ENCODE peak calls at places on chromosomes 11 and 22, in ten cellular contexts. One of them, this sample, is unnamed.

GRCh38 chr11:47351159-47352126 is 1.1 kb downstream of the MYBPC3 start:
- ATAC-seq in thoracic aorta: no peak
- ATAC-seq in upper lobe of right lung: no peak
- ATAC-seq in omental fat pad: no peak
- ATAC-seq in WTC11: no peak
- ATAC-seq in T-cell: no peak
- ATAC-seq in body of pancreas: peak; percentile 43
- ATAC-seq in activated CD4-positive, alpha-beta T cell treated with anti-CD3 and anti-CD28 coated beads for 36 hours: no peak
- ATAC-seq in stimulated activated memory B cell treated with anti-CD40 and anti-IgM and Interleukin-4, amounts not matched to agents 10 μg/mL and 1 μg/mL and 100 μg/mL, for 72 hours: no peak
- ATAC-seq in RWPE2: no peak
- ATAC-seq in this sample: no peak

GRCh38 chr11:9820260-9820659 is 156.4 kb downstream of the SWAP70 start:
- ATAC-seq in thoracic aorta: no peak
- ATAC-seq in upper lobe of right lung: peak; percentile 29
- ATAC-seq in omental fat pad: no peak
- ATAC-seq in WTC11: peak; percentile 52
- ATAC-seq in T-cell: no peak
- ATAC-seq in body of pancreas: no peak
- ATAC-seq in activated CD4-positive, alpha-beta T cell treated with anti-CD3 and anti-CD28 coated beads for 36 hours: no peak
- ATAC-seq in stimulated activated memory B cell treated with anti-CD40 and anti-IgM and Interleukin-4, amounts not matched to agents 10 μg/mL and 1 μg/mL and 100 μg/mL, for 72 hours: no peak
- ATAC-seq in RWPE2: no peak
- ATAC-seq in this sample: no peak

GRCh38 chr11:119778391-119779194 is 49.6 kb upstream of the NECTIN1 start:
- ATAC-seq in thoracic aorta: no peak
- ATAC-seq in upper lobe of right lung: no peak
- ATAC-seq in omental fat pad: no peak
- ATAC-seq in WTC11: no peak
- ATAC-seq in T-cell: no peak
- ATAC-seq in body of pancreas: no peak
- ATAC-seq in activated CD4-positive, alpha-beta T cell treated with anti-CD3 and anti-CD28 coated beads for 36 hours: no peak
- ATAC-seq in stimulated activated memory B cell treated with anti-CD40 and anti-IgM and Interleukin-4, amounts not matched to agents 10 μg/mL and 1 μg/mL and 100 μg/mL, for 72 hours: no peak
- ATAC-seq in RWPE2: no peak
- ATAC-seq in this sample: no peak

GRCh38 chr11:102280237-102280833 is 36.9 kb upstream of the BIRC3 start:
- ATAC-seq in thoracic aorta: no peak
- ATAC-seq in upper lobe of right lung: peak; percentile 10
- ATAC-seq in omental fat pad: no peak
- ATAC-seq in WTC11: peak; percentile 73
- ATAC-seq in T-cell: no peak
- ATAC-seq in body of pancreas: no peak
- ATAC-seq in activated CD4-positive, alpha-beta T cell treated with anti-CD3 and anti-CD28 coated beads for 36 hours: no peak
- ATAC-seq in stimulated activated memory B cell treated with anti-CD40 and anti-IgM and Interleukin-4, amounts not matched to agents 10 μg/mL and 1 μg/mL and 100 μg/mL, for 72 hours: no peak
- ATAC-seq in RWPE2: no peak
- ATAC-seq in this sample: no peak

GRCh38 chr11:61696602-61697001 is 16.4 kb downstream of the DAGLA start:
- ATAC-seq in thoracic aorta: no peak
- ATAC-seq in upper lobe of right lung: no peak
- ATAC-seq in omental fat pad: peak; percentile 63
- ATAC-seq in WTC11: no peak
- ATAC-seq in T-cell: no peak
- ATAC-seq in body of pancreas: no peak
- ATAC-seq in activated CD4-positive, alpha-beta T cell treated with anti-CD3 and anti-CD28 coated beads for 36 hours: no peak
- ATAC-seq in stimulated activated memory B cell treated with anti-CD40 and anti-IgM and Interleukin-4, amounts not matched to agents 10 μg/mL and 1 μg/mL and 100 μg/mL, for 72 hours: no peak
- ATAC-seq in RWPE2: no peak
- ATAC-seq in this sample: no peak

GRCh38 chr11:60972182-60973030 is 926 bp downstream of the CD6 start:
- ATAC-seq in thoracic aorta: no peak
- ATAC-seq in upper lobe of right lung: no peak
- ATAC-seq in omental fat pad: peak; percentile 21
- ATAC-seq in WTC11: no peak
- ATAC-seq in T-cell: peak; percentile 27
- ATAC-seq in body of pancreas: no peak
- ATAC-seq in activated CD4-positive, alpha-beta T cell treated with anti-CD3 and anti-CD28 coated beads for 36 hours: peak; percentile 37
- ATAC-seq in stimulated activated memory B cell treated with anti-CD40 and anti-IgM and Interleukin-4, amounts not matched to agents 10 μg/mL and 1 μg/mL and 100 μg/mL, for 72 hours: no peak
- ATAC-seq in RWPE2: no peak
- ATAC-seq in this sample: peak; percentile 37

GRCh38 chr11:126173257-126173656 is 38.2 kb downstream of the RPUSD4 start:
- ATAC-seq in thoracic aorta: no peak
- ATAC-seq in upper lobe of right lung: no peak
- ATAC-seq in omental fat pad: no peak
- ATAC-seq in WTC11: no peak
- ATAC-seq in T-cell: no peak
- ATAC-seq in body of pancreas: no peak
- ATAC-seq in activated CD4-positive, alpha-beta T cell treated with anti-CD3 and anti-CD28 coated beads for 36 hours: no peak
- ATAC-seq in stimulated activated memory B cell treated with anti-CD40 and anti-IgM and Interleukin-4, amounts not matched to agents 10 μg/mL and 1 μg/mL and 100 μg/mL, for 72 hours: no peak
- ATAC-seq in RWPE2: no peak
- ATAC-seq in this sample: no peak

GRCh38 chr22:47116426-47117341 is 354.2 kb downstream of the TBC1D22A start:
- ATAC-seq in thoracic aorta: no peak
- ATAC-seq in upper lobe of right lung: no peak
- ATAC-seq in omental fat pad: no peak
- ATAC-seq in WTC11: no peak
- ATAC-seq in T-cell: no peak
- ATAC-seq in body of pancreas: peak; percentile 98
- ATAC-seq in activated CD4-positive, alpha-beta T cell treated with anti-CD3 and anti-CD28 coated beads for 36 hours: no peak
- ATAC-seq in stimulated activated memory B cell treated with anti-CD40 and anti-IgM and Interleukin-4, amounts not matched to agents 10 μg/mL and 1 μg/mL and 100 μg/mL, for 72 hours: no peak
- ATAC-seq in RWPE2: no peak
- ATAC-seq in this sample: no peak

GRCh38 chr11:16898274-16898985 is 115.8 kb downstream of the PLEKHA7 start:
- ATAC-seq in thoracic aorta: no peak
- ATAC-seq in upper lobe of right lung: no peak
- ATAC-seq in omental fat pad: no peak
- ATAC-seq in WTC11: no peak
- ATAC-seq in T-cell: no peak
- ATAC-seq in body of pancreas: no peak
- ATAC-seq in activated CD4-positive, alpha-beta T cell treated with anti-CD3 and anti-CD28 coated beads for 36 hours: no peak
- ATAC-seq in stimulated activated memory B cell treated with anti-CD40 and anti-IgM and Interleukin-4, amounts not matched to agents 10 μg/mL and 1 μg/mL and 100 μg/mL, for 72 hours: no peak
- ATAC-seq in RWPE2: no peak
- ATAC-seq in this sample: no peak

GRCh38 chr11:7577883-7578242 is 64.1 kb downstream of the PPFIBP2 start:
- ATAC-seq in thoracic aorta: peak; percentile 2
- ATAC-seq in upper lobe of right lung: peak; percentile 27
- ATAC-seq in omental fat pad: peak; percentile 25
- ATAC-seq in WTC11: peak; percentile 22
- ATAC-seq in T-cell: peak; percentile 64
- ATAC-seq in body of pancreas: no peak
- ATAC-seq in activated CD4-positive, alpha-beta T cell treated with anti-CD3 and anti-CD28 coated beads for 36 hours: peak; percentile 70
- ATAC-seq in stimulated activated memory B cell treated with anti-CD40 and anti-IgM and Interleukin-4, amounts not matched to agents 10 μg/mL and 1 μg/mL and 100 μg/mL, for 72 hours: no peak
- ATAC-seq in RWPE2: no peak
- ATAC-seq in this sample: peak; percentile 56

GRCh38 chr11:1749787-1750351 is 526 bp downstream of the IFITM10 start:
- ATAC-seq in thoracic aorta: peak; percentile 76
- ATAC-seq in upper lobe of right lung: peak; percentile 4
- ATAC-seq in omental fat pad: peak; percentile 7
- ATAC-seq in WTC11: peak; percentile 6
- ATAC-seq in T-cell: no peak
- ATAC-seq in body of pancreas: peak; percentile 15
- ATAC-seq in activated CD4-positive, alpha-beta T cell treated with anti-CD3 and anti-CD28 coated beads for 36 hours: no peak
- ATAC-seq in stimulated activated memory B cell treated with anti-CD40 and anti-IgM and Interleukin-4, amounts not matched to agents 10 μg/mL and 1 μg/mL and 100 μg/mL, for 72 hours: no peak
- ATAC-seq in RWPE2: peak; percentile 57
- ATAC-seq in this sample: no peak

GRCh38 chr11:127074151-127074761 is 73.7 kb upstream of the KIRREL3 start:
- ATAC-seq in thoracic aorta: no peak
- ATAC-seq in upper lobe of right lung: peak; percentile 45
- ATAC-seq in omental fat pad: no peak
- ATAC-seq in WTC11: peak; percentile 93
- ATAC-seq in T-cell: no peak
- ATAC-seq in body of pancreas: no peak
- ATAC-seq in activated CD4-positive, alpha-beta T cell treated with anti-CD3 and anti-CD28 coated beads for 36 hours: no peak
- ATAC-seq in stimulated activated memory B cell treated with anti-CD40 and anti-IgM and Interleukin-4, amounts not matched to agents 10 μg/mL and 1 μg/mL and 100 μg/mL, for 72 hours: peak; percentile 85
- ATAC-seq in RWPE2: peak; percentile 67
- ATAC-seq in this sample: peak; percentile 42

GRCh38 chr11:118618991-118619375 is 11.6 kb downstream of the PHLDB1 start:
- ATAC-seq in thoracic aorta: peak; percentile 24
- ATAC-seq in upper lobe of right lung: peak; percentile 0
- ATAC-seq in omental fat pad: peak; percentile 5
- ATAC-seq in WTC11: no peak
- ATAC-seq in T-cell: no peak
- ATAC-seq in body of pancreas: no peak
- ATAC-seq in activated CD4-positive, alpha-beta T cell treated with anti-CD3 and anti-CD28 coated beads for 36 hours: no peak
- ATAC-seq in stimulated activated memory B cell treated with anti-CD40 and anti-IgM and Interleukin-4, amounts not matched to agents 10 μg/mL and 1 μg/mL and 100 μg/mL, for 72 hours: no peak
- ATAC-seq in RWPE2: no peak
- ATAC-seq in this sample: no peak

GRCh38 chr11:88555018-88555828 is 217.7 kb upstream of the CTSC start:
- ATAC-seq in thoracic aorta: no peak
- ATAC-seq in upper lobe of right lung: no peak
- ATAC-seq in omental fat pad: peak; percentile 72
- ATAC-seq in WTC11: no peak
- ATAC-seq in T-cell: no peak
- ATAC-seq in body of pancreas: no peak
- ATAC-seq in activated CD4-positive, alpha-beta T cell treated with anti-CD3 and anti-CD28 coated beads for 36 hours: no peak
- ATAC-seq in stimulated activated memory B cell treated with anti-CD40 and anti-IgM and Interleukin-4, amounts not matched to agents 10 μg/mL and 1 μg/mL and 100 μg/mL, for 72 hours: no peak
- ATAC-seq in RWPE2: peak; percentile 95
- ATAC-seq in this sample: no peak

GRCh38 chr11:16758382-16759024 is 20.1 kb downstream of the C11orf58 start:
- ATAC-seq in thoracic aorta: peak; percentile 36
- ATAC-seq in upper lobe of right lung: no peak
- ATAC-seq in omental fat pad: no peak
- ATAC-seq in WTC11: peak; percentile 56
- ATAC-seq in T-cell: no peak
- ATAC-seq in body of pancreas: no peak
- ATAC-seq in activated CD4-positive, alpha-beta T cell treated with anti-CD3 and anti-CD28 coated beads for 36 hours: no peak
- ATAC-seq in stimulated activated memory B cell treated with anti-CD40 and anti-IgM and Interleukin-4, amounts not matched to agents 10 μg/mL and 1 μg/mL and 100 μg/mL, for 72 hours: no peak
- ATAC-seq in RWPE2: no peak
- ATAC-seq in this sample: peak; percentile 3

GRCh38 chr11:112554586-112554985 is 293.9 kb upstream of the PLET1 start:
- ATAC-seq in thoracic aorta: no peak
- ATAC-seq in upper lobe of right lung: peak; percentile 9
- ATAC-seq in omental fat pad: no peak
- ATAC-seq in WTC11: no peak
- ATAC-seq in T-cell: no peak
- ATAC-seq in body of pancreas: no peak
- ATAC-seq in activated CD4-positive, alpha-beta T cell treated with anti-CD3 and anti-CD28 coated beads for 36 hours: no peak
- ATAC-seq in stimulated activated memory B cell treated with anti-CD40 and anti-IgM and Interleukin-4, amounts not matched to agents 10 μg/mL and 1 μg/mL and 100 μg/mL, for 72 hours: peak; percentile 38
- ATAC-seq in RWPE2: no peak
- ATAC-seq in this sample: no peak

GRCh38 chr11:92820860-92821259 is 148.6 kb upstream of the MTNR1B start:
- ATAC-seq in thoracic aorta: no peak
- ATAC-seq in upper lobe of right lung: no peak
- ATAC-seq in omental fat pad: no peak
- ATAC-seq in WTC11: peak; percentile 65
- ATAC-seq in T-cell: no peak
- ATAC-seq in body of pancreas: no peak
- ATAC-seq in activated CD4-positive, alpha-beta T cell treated with anti-CD3 and anti-CD28 coated beads for 36 hours: no peak
- ATAC-seq in stimulated activated memory B cell treated with anti-CD40 and anti-IgM and Interleukin-4, amounts not matched to agents 10 μg/mL and 1 μg/mL and 100 μg/mL, for 72 hours: no peak
- ATAC-seq in RWPE2: no peak
- ATAC-seq in this sample: no peak

GRCh38 chr11:73645972-73646631 is at the start of gene PLEKHB1:
- ATAC-seq in thoracic aorta: no peak
- ATAC-seq in upper lobe of right lung: no peak
- ATAC-seq in omental fat pad: peak; percentile 93
- ATAC-seq in WTC11: peak; percentile 68
- ATAC-seq in T-cell: no peak
- ATAC-seq in body of pancreas: no peak
- ATAC-seq in activated CD4-positive, alpha-beta T cell treated with anti-CD3 and anti-CD28 coated beads for 36 hours: no peak
- ATAC-seq in stimulated activated memory B cell treated with anti-CD40 and anti-IgM and Interleukin-4, amounts not matched to agents 10 μg/mL and 1 μg/mL and 100 μg/mL, for 72 hours: no peak
- ATAC-seq in RWPE2: no peak
- ATAC-seq in this sample: no peak

GRCh38 chr22:50102946-50103345 is 13.1 kb downstream of the MOV10L1 start:
- ATAC-seq in thoracic aorta: no peak
- ATAC-seq in upper lobe of right lung: peak; percentile 72
- ATAC-seq in omental fat pad: no peak
- ATAC-seq in WTC11: peak; percentile 67
- ATAC-seq in T-cell: no peak
- ATAC-seq in body of pancreas: peak; percentile 35
- ATAC-seq in activated CD4-positive, alpha-beta T cell treated with anti-CD3 and anti-CD28 coated beads for 36 hours: no peak
- ATAC-seq in stimulated activated memory B cell treated with anti-CD40 and anti-IgM and Interleukin-4, amounts not matched to agents 10 μg/mL and 1 μg/mL and 100 μg/mL, for 72 hours: peak; percentile 63
- ATAC-seq in RWPE2: peak; percentile 54
- ATAC-seq in this sample: no peak

GRCh38 chr11:27420722-27421572 is 51.6 kb downstream of the LGR4 start:
- ATAC-seq in thoracic aorta: no peak
- ATAC-seq in upper lobe of right lung: peak; percentile 51
- ATAC-seq in omental fat pad: no peak
- ATAC-seq in WTC11: no peak
- ATAC-seq in T-cell: no peak
- ATAC-seq in body of pancreas: no peak
- ATAC-seq in activated CD4-positive, alpha-beta T cell treated with anti-CD3 and anti-CD28 coated beads for 36 hours: no peak
- ATAC-seq in stimulated activated memory B cell treated with anti-CD40 and anti-IgM and Interleukin-4, amounts not matched to agents 10 μg/mL and 1 μg/mL and 100 μg/mL, for 72 hours: no peak
- ATAC-seq in RWPE2: no peak
- ATAC-seq in this sample: no peak

GRCh38 chr22:37427711-37428635 is 694 bp upstream of the ELFN2 start:
- ATAC-seq in thoracic aorta: no peak
- ATAC-seq in upper lobe of right lung: no peak
- ATAC-seq in omental fat pad: no peak
- ATAC-seq in WTC11: peak; percentile 10
- ATAC-seq in T-cell: no peak
- ATAC-seq in body of pancreas: no peak
- ATAC-seq in activated CD4-positive, alpha-beta T cell treated with anti-CD3 and anti-CD28 coated beads for 36 hours: no peak
- ATAC-seq in stimulated activated memory B cell treated with anti-CD40 and anti-IgM and Interleukin-4, amounts not matched to agents 10 μg/mL and 1 μg/mL and 100 μg/mL, for 72 hours: no peak
- ATAC-seq in RWPE2: no peak
- ATAC-seq in this sample: no peak

GRCh38 chr11:6629892-6630631 is 10.8 kb upstream of the TPP1 start:
- ATAC-seq in thoracic aorta: no peak
- ATAC-seq in upper lobe of right lung: peak; percentile 37
- ATAC-seq in omental fat pad: no peak
- ATAC-seq in WTC11: peak; percentile 77
- ATAC-seq in T-cell: no peak
- ATAC-seq in body of pancreas: peak; percentile 67
- ATAC-seq in activated CD4-positive, alpha-beta T cell treated with anti-CD3 and anti-CD28 coated beads for 36 hours: no peak
- ATAC-seq in stimulated activated memory B cell treated with anti-CD40 and anti-IgM and Interleukin-4, amounts not matched to agents 10 μg/mL and 1 μg/mL and 100 μg/mL, for 72 hours: peak; percentile 20
- ATAC-seq in RWPE2: no peak
- ATAC-seq in this sample: no peak

GRCh38 chr11:44870615-44871176 is 80.0 kb downstream of the TP53I11 start:
- ATAC-seq in thoracic aorta: no peak
- ATAC-seq in upper lobe of right lung: no peak
- ATAC-seq in omental fat pad: no peak
- ATAC-seq in WTC11: no peak
- ATAC-seq in T-cell: no peak
- ATAC-seq in body of pancreas: no peak
- ATAC-seq in activated CD4-positive, alpha-beta T cell treated with anti-CD3 and anti-CD28 coated beads for 36 hours: peak; percentile 33
- ATAC-seq in stimulated activated memory B cell treated with anti-CD40 and anti-IgM and Interleukin-4, amounts not matched to agents 10 μg/mL and 1 μg/mL and 100 μg/mL, for 72 hours: no peak
- ATAC-seq in RWPE2: no peak
- ATAC-seq in this sample: no peak

GRCh38 chr11:46293616-46294015 is 16.2 kb downstream of the CREB3L1 start:
- ATAC-seq in thoracic aorta: no peak
- ATAC-seq in upper lobe of right lung: no peak
- ATAC-seq in omental fat pad: no peak
- ATAC-seq in WTC11: no peak
- ATAC-seq in T-cell: no peak
- ATAC-seq in body of pancreas: no peak
- ATAC-seq in activated CD4-positive, alpha-beta T cell treated with anti-CD3 and anti-CD28 coated beads for 36 hours: peak; percentile 29
- ATAC-seq in stimulated activated memory B cell treated with anti-CD40 and anti-IgM and Interleukin-4, amounts not matched to agents 10 μg/mL and 1 μg/mL and 100 μg/mL, for 72 hours: no peak
- ATAC-seq in RWPE2: no peak
- ATAC-seq in this sample: peak; percentile 8

GRCh38 chr11:26457660-26458059 is 114.4 kb downstream of the MUC15 start:
- ATAC-seq in thoracic aorta: no peak
- ATAC-seq in upper lobe of right lung: no peak
- ATAC-seq in omental fat pad: no peak
- ATAC-seq in WTC11: no peak
- ATAC-seq in T-cell: no peak
- ATAC-seq in body of pancreas: no peak
- ATAC-seq in activated CD4-positive, alpha-beta T cell treated with anti-CD3 and anti-CD28 coated beads for 36 hours: no peak
- ATAC-seq in stimulated activated memory B cell treated with anti-CD40 and anti-IgM and Interleukin-4, amounts not matched to agents 10 μg/mL and 1 μg/mL and 100 μg/mL, for 72 hours: no peak
- ATAC-seq in RWPE2: no peak
- ATAC-seq in this sample: no peak

GRCh38 chr22:22547226-22547625 is 11.8 kb downstream of the PRAME start:
- ATAC-seq in thoracic aorta: no peak
- ATAC-seq in upper lobe of right lung: no peak
- ATAC-seq in omental fat pad: no peak
- ATAC-seq in WTC11: no peak
- ATAC-seq in T-cell: no peak
- ATAC-seq in body of pancreas: no peak
- ATAC-seq in activated CD4-positive, alpha-beta T cell treated with anti-CD3 and anti-CD28 coated beads for 36 hours: no peak
- ATAC-seq in stimulated activated memory B cell treated with anti-CD40 and anti-IgM and Interleukin-4, amounts not matched to agents 10 μg/mL and 1 μg/mL and 100 μg/mL, for 72 hours: no peak
- ATAC-seq in RWPE2: no peak
- ATAC-seq in this sample: no peak

GRCh38 chr22:38497869-38498268 is 8.2 kb downstream of the DDX17 start:
- ATAC-seq in thoracic aorta: no peak
- ATAC-seq in upper lobe of right lung: no peak
- ATAC-seq in omental fat pad: no peak
- ATAC-seq in WTC11: no peak
- ATAC-seq in T-cell: no peak
- ATAC-seq in body of pancreas: no peak
- ATAC-seq in activated CD4-positive, alpha-beta T cell treated with anti-CD3 and anti-CD28 coated beads for 36 hours: peak; percentile 85
- ATAC-seq in stimulated activated memory B cell treated with anti-CD40 and anti-IgM and Interleukin-4, amounts not matched to agents 10 μg/mL and 1 μg/mL and 100 μg/mL, for 72 hours: no peak
- ATAC-seq in RWPE2: no peak
- ATAC-seq in this sample: peak; percentile 80

GRCh38 chr11:35281169-35281591 is 138.2 kb downstream of the SLC1A2 start:
- ATAC-seq in thoracic aorta: peak; percentile 42
- ATAC-seq in upper lobe of right lung: no peak
- ATAC-seq in omental fat pad: no peak
- ATAC-seq in WTC11: no peak
- ATAC-seq in T-cell: no peak
- ATAC-seq in body of pancreas: no peak
- ATAC-seq in activated CD4-positive, alpha-beta T cell treated with anti-CD3 and anti-CD28 coated beads for 36 hours: no peak
- ATAC-seq in stimulated activated memory B cell treated with anti-CD40 and anti-IgM and Interleukin-4, amounts not matched to agents 10 μg/mL and 1 μg/mL and 100 μg/mL, for 72 hours: no peak
- ATAC-seq in RWPE2: no peak
- ATAC-seq in this sample: no peak